ENCODE peak calls at places on chromosomes 11 and 22, in seven cellular contexts. One of them, this sample, is unnamed.

GRCh38 chr11:76798202-76798581 is 15.0 kb downstream of the TSKU start:
- DNase-seq in heart left ventricle: no peak
- DNase-seq in suprapubic skin: peak
- DNase-seq in NB4: no peak
- DNase-seq in H54: no peak
- DNase-seq in sigmoid colon: peak
- DNase-seq in stomach: no peak
- DNase-seq in this sample: no peak

GRCh38 chr11:22797081-22797480 is 32.5 kb downstream of the SVIP start:
- DNase-seq in H54: no peak
- DNase-seq in sigmoid colon: no peak
- DNase-seq in NB4: no peak
- DNase-seq in stomach: no peak
- DNase-seq in suprapubic skin: no peak
- DNase-seq in heart left ventricle: no peak
- DNase-seq in this sample: no peak

GRCh38 chr22:36160499-36160942 is at the start of gene APOL3:
- DNase-seq in H54: peak
- DNase-seq in suprapubic skin: peak
- DNase-seq in sigmoid colon: peak
- DNase-seq in NB4: no peak
- DNase-seq in heart left ventricle: peak
- DNase-seq in stomach: peak
- DNase-seq in this sample: peak

GRCh38 chr22:19721486-19722172 is 1.7 kb upstream of the GP1BB start:
- DNase-seq in H54: no peak
- DNase-seq in NB4: no peak
- DNase-seq in heart left ventricle: no peak
- DNase-seq in suprapubic skin: no peak
- DNase-seq in sigmoid colon: no peak
- DNase-seq in stomach: no peak
- DNase-seq in this sample: no peak

GRCh38 chr11:26134053-26134452 is 197.9 kb upstream of the ANO3 start:
- DNase-seq in NB4: no peak
- DNase-seq in heart left ventricle: no peak
- DNase-seq in sigmoid colon: no peak
- DNase-seq in H54: no peak
- DNase-seq in stomach: no peak
- DNase-seq in suprapubic skin: no peak
- DNase-seq in this sample: no peak

GRCh38 chr11:3867209-3868071 is 12.0 kb downstream of the STIM1 start:
- DNase-seq in stomach: peak
- DNase-seq in suprapubic skin: no peak
- DNase-seq in NB4: no peak
- DNase-seq in sigmoid colon: no peak
- DNase-seq in heart left ventricle: peak
- DNase-seq in H54: no peak
- DNase-seq in this sample: peak

GRCh38 chr11:94728541-94728940 is 39.6 kb upstream of the AMOTL1 start:
- DNase-seq in sigmoid colon: no peak
- DNase-seq in heart left ventricle: no peak
- DNase-seq in stomach: no peak
- DNase-seq in NB4: no peak
- DNase-seq in suprapubic skin: no peak
- DNase-seq in H54: no peak
- DNase-seq in this sample: no peak

GRCh38 chr11:20238712-20239111 is 78.4 kb upstream of the DBX1 start:
- DNase-seq in H54: no peak
- DNase-seq in sigmoid colon: no peak
- DNase-seq in NB4: no peak
- DNase-seq in heart left ventricle: no peak
- DNase-seq in suprapubic skin: no peak
- DNase-seq in stomach: no peak
- DNase-seq in this sample: no peak

GRCh38 chr22:40044870-40045834 is 50.4 kb downstream of the FAM83F start:
- DNase-seq in heart left ventricle: peak
- DNase-seq in suprapubic skin: no peak
- DNase-seq in H54: peak
- DNase-seq in NB4: peak
- DNase-seq in stomach: peak
- DNase-seq in sigmoid colon: peak
- DNase-seq in this sample: peak

DNA sequence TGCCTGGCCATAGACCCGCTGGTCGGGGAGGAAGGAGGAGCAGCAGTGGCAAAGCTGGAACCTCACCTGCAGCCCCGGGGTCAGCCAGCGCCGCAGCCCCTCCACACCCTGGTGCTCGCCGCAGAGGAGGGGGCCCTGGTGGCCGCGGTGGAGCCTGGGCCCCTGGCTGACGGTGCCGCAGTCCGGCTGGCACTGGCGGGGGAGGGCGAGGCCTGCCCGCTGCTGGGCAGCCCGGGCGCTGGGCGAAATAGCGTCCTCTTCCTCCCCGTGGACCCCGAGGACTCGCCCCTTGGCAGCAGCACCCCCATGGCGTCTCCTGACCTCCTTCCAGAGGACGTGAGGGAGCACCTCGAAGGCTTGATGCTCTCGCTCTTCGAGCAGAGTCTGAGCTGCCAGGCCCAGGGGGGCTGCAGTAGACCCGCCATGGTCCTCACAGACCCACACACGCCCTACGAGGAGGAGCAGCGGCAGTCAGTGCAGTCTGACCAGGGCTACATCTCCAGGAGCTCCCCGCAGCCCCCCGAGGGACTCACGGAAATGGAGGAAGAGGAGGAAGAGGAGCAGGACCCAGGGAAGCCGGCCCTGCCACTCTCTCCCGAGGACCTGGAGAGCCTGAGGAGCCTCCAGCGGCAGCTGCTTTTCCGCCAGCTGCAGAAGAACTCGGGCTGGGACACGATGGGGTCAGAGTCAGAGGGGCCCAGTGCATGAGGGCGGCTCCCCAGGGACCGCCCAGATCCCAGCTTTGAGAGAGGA is 11.9 kb downstream of the TMEM121B start:
- DNase-seq in heart left ventricle: no peak
- DNase-seq in sigmoid colon: peak
- DNase-seq in stomach: no peak
- DNase-seq in suprapubic skin: no peak
- DNase-seq in H54: no peak
- DNase-seq in NB4: peak
- DNase-seq in this sample: no peak
- TF ChIP-seq POLR2A in heart left ventricle: no peak
- TF ChIP-seq POLR2A in sigmoid colon: no peak
- TF ChIP-seq POLR2A in stomach: no peak
- TF ChIP-seq POLR2A in suprapubic skin: no peak
- TF ChIP-seq POLR2A in H54: no peak
- TF ChIP-seq POLR2A in NB4: no peak
- TF ChIP-seq POLR2A in this sample: no peak

DNA sequence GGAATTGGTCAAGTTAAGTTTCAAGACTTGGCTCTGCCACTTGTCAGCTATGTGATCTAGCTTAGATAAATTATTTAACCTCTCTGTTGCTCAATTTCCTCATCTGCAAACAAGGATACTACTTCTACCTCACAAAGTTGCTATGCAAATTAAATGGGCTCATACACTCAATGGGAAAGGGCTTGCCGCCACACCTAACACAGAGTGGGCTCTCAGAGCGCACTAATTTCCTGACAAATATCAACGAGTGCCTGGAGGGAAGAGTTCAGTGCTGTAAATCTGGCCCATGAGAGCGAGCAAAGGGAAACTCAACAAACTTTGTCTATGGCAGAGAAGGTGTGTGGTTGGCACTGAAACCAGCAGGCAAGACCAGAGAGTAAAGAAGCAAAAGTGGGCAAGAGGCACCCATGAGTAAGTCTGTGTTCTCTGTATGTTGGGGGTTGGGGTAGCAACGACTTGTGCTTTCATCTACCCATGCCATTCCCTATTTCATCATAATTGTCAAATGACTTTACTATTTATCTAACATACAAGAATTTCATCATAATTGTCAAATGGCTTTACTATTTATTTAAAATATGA is 60.7 kb upstream of the PHF21A start:
- DNase-seq in sigmoid colon: no peak
- DNase-seq in H54: no peak
- DNase-seq in suprapubic skin: no peak
- DNase-seq in NB4: no peak
- DNase-seq in heart left ventricle: no peak
- DNase-seq in stomach: no peak
- DNase-seq in this sample: no peak
- TF ChIP-seq POLR2A in sigmoid colon: no peak
- TF ChIP-seq POLR2A in H54: no peak
- TF ChIP-seq POLR2A in suprapubic skin: no peak
- TF ChIP-seq POLR2A in NB4: no peak
- TF ChIP-seq POLR2A in heart left ventricle: no peak
- TF ChIP-seq POLR2A in stomach: no peak
- TF ChIP-seq POLR2A in this sample: no peak

GRCh38 chr11:14036495-14036894 is 74.0 kb downstream of the SPON1 start:
- DNase-seq in stomach: no peak
- DNase-seq in sigmoid colon: no peak
- DNase-seq in NB4: no peak
- DNase-seq in suprapubic skin: no peak
- DNase-seq in heart left ventricle: no peak
- DNase-seq in H54: no peak
- DNase-seq in this sample: no peak
- TF ChIP-seq POLR2A in stomach: no peak
- TF ChIP-seq POLR2A in sigmoid colon: no peak
- TF ChIP-seq POLR2A in NB4: no peak
- TF ChIP-seq POLR2A in suprapubic skin: no peak
- TF ChIP-seq POLR2A in heart left ventricle: no peak
- TF ChIP-seq POLR2A in H54: no peak
- TF ChIP-seq POLR2A in this sample: no peak

DNA sequence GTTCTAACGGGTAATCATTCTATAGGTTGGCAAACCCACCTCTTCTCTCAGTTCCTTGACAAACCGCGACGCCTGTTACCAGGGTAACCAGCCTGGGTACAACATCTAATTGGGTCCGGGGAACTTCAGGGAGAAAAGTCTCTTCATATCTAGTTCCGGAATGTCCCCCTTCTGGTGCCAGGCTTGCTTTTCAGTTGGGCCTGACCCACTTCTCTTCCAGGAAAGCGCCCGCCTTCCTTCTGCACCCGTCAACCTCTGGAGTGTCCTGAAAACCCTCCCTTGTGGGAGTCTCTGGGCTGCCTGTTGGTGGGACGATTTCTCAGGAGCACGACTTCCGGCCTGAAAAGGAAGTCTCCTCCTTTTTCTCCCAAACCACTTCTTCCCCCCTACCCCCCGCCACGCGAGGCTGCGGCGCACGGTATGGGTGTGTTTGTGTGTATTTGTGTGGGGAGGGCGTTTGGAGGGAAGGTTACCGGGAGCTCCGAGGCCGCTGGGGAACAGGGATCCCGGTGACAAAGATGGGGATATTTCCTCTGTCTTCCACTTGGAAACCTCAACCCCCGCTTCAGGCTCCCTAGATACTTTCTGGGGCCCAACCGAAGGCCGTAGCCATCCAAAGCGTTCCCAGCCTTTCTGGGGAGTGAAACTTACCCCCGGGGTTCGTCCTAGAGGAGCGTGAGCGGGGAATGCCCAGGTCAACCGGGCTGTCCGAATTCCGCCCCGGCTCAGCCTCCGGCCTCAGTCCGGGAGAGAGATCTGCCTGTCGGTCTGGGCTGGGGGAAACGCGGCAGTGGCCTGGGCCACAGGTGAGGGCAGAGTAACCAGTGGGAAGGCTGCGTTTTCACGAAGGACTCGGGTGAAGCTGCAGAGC is at the start of the genes NKAPD1 and PIH1D2:
- DNase-seq in H54: peak
- DNase-seq in suprapubic skin: peak
- DNase-seq in stomach: peak
- DNase-seq in heart left ventricle: peak
- DNase-seq in sigmoid colon: peak
- DNase-seq in NB4: peak
- DNase-seq in this sample: peak
- TF ChIP-seq POLR2A in H54: peak
- TF ChIP-seq POLR2A in suprapubic skin: peak
- TF ChIP-seq POLR2A in stomach: no peak
- TF ChIP-seq POLR2A in heart left ventricle: no peak
- TF ChIP-seq POLR2A in sigmoid colon: no peak
- TF ChIP-seq POLR2A in NB4: peak
- TF ChIP-seq POLR2A in this sample: peak

DNA sequence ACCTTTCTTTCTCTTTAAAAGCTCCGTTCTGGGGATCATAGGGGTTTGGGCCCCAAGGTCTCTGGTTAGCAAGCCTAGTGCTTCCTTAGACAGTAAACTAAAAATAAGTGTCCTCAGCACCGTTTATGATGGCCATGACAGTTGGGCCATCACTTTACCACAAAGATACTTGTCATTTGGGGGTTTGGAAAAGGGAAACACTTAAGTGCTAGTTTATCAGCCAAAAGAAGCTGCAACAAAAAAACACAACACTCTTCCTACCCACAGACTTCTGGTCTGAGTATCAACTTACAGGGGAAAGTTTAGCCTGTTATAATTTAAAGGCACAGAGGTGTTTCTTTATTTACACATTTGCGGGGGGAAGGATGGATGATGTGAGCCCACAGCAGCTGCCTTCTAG is 88.4 kb upstream of the CD44 start:
- DNase-seq in stomach: no peak
- DNase-seq in heart left ventricle: no peak
- DNase-seq in NB4: peak
- DNase-seq in H54: no peak
- DNase-seq in suprapubic skin: no peak
- DNase-seq in sigmoid colon: no peak
- DNase-seq in this sample: no peak
- TF ChIP-seq POLR2A in stomach: no peak
- TF ChIP-seq POLR2A in heart left ventricle: no peak
- TF ChIP-seq POLR2A in NB4: no peak
- TF ChIP-seq POLR2A in H54: no peak
- TF ChIP-seq POLR2A in suprapubic skin: no peak
- TF ChIP-seq POLR2A in sigmoid colon: no peak
- TF ChIP-seq POLR2A in this sample: no peak